ENCODE peak calls at places on chromosome 12, in seven cellular contexts. One of them, this sample, is unnamed.

GRCh38 chr12:13000616-13000934 is 510 bp upstream of the HEBP1 start:
- DNase-seq in mucosa of descending colon: no peak
- DNase-seq in pancreas: peak
- DNase-seq in prostate gland: no peak
- DNase-seq in choroid plexus epithelial cell: no peak
- DNase-seq in AG09309: no peak
- DNase-seq in GM12878: no peak
- DNase-seq in this sample: peak

GRCh38 chr12:726281-727140 is 25.9 kb upstream of the WNK1 start:
- DNase-seq in mucosa of descending colon: no peak
- DNase-seq in pancreas: no peak
- DNase-seq in prostate gland: no peak
- DNase-seq in choroid plexus epithelial cell: peak
- DNase-seq in AG09309: no peak
- DNase-seq in GM12878: no peak
- DNase-seq in this sample: no peak

GRCh38 chr12:24853588-24853987 is 95.3 kb downstream of the BCAT1 start:
- DNase-seq in mucosa of descending colon: no peak
- DNase-seq in pancreas: no peak
- DNase-seq in prostate gland: no peak
- DNase-seq in choroid plexus epithelial cell: peak
- DNase-seq in AG09309: no peak
- DNase-seq in GM12878: no peak
- DNase-seq in this sample: no peak

GRCh38 chr12:47349770-47350408 is 270.1 kb upstream of the AMIGO2 start:
- DNase-seq in mucosa of descending colon: no peak
- DNase-seq in pancreas: no peak
- DNase-seq in prostate gland: no peak
- DNase-seq in choroid plexus epithelial cell: peak
- DNase-seq in AG09309: no peak
- DNase-seq in GM12878: no peak
- DNase-seq in this sample: no peak

GRCh38 chr12:40502322-40502721 is 189.9 kb upstream of the CNTN1 start:
- DNase-seq in mucosa of descending colon: no peak
- DNase-seq in pancreas: no peak
- DNase-seq in prostate gland: no peak
- DNase-seq in choroid plexus epithelial cell: no peak
- DNase-seq in AG09309: no peak
- DNase-seq in GM12878: no peak
- DNase-seq in this sample: no peak

GRCh38 chr12:105920161-105920684 is 218.5 kb downstream of the NUAK1 start:
- DNase-seq in mucosa of descending colon: no peak
- DNase-seq in pancreas: no peak
- DNase-seq in prostate gland: peak
- DNase-seq in choroid plexus epithelial cell: no peak
- DNase-seq in AG09309: no peak
- DNase-seq in GM12878: no peak
- DNase-seq in this sample: no peak

GRCh38 chr12:30457621-30458289 is 237.9 kb downstream of the IPO8 start:
- DNase-seq in mucosa of descending colon: no peak
- DNase-seq in pancreas: no peak
- DNase-seq in prostate gland: no peak
- DNase-seq in choroid plexus epithelial cell: peak
- DNase-seq in AG09309: peak
- DNase-seq in GM12878: no peak
- DNase-seq in this sample: no peak

GRCh38 chr12:34399631-34400422 is 377.5 kb downstream of the ALG10 start:
- DNase-seq in mucosa of descending colon: peak
- DNase-seq in pancreas: no peak
- DNase-seq in prostate gland: peak
- DNase-seq in choroid plexus epithelial cell: no peak
- DNase-seq in AG09309: no peak
- DNase-seq in GM12878: no peak
- DNase-seq in this sample: peak

GRCh38 chr12:48350249-48351021 is at the start of gene ZNF641:
- DNase-seq in mucosa of descending colon: peak
- DNase-seq in pancreas: peak
- DNase-seq in prostate gland: peak
- DNase-seq in choroid plexus epithelial cell: peak
- DNase-seq in AG09309: no peak
- DNase-seq in GM12878: no peak
- DNase-seq in this sample: peak

GRCh38 chr12:12986775-12987332 is 13.2 kb downstream of the HEBP1 start:
- DNase-seq in mucosa of descending colon: no peak
- DNase-seq in pancreas: no peak
- DNase-seq in prostate gland: no peak
- DNase-seq in choroid plexus epithelial cell: no peak
- DNase-seq in AG09309: no peak
- DNase-seq in GM12878: no peak
- DNase-seq in this sample: no peak

GRCh38 chr12:50050410-50051280 is 6.8 kb upstream of the ASIC1 start:
- DNase-seq in mucosa of descending colon: peak
- DNase-seq in pancreas: peak
- DNase-seq in prostate gland: no peak
- DNase-seq in choroid plexus epithelial cell: peak
- DNase-seq in AG09309: no peak
- DNase-seq in GM12878: no peak
- DNase-seq in this sample: peak

GRCh38 chr12:50047693-50048250 is 9.6 kb upstream of the ASIC1 start:
- DNase-seq in mucosa of descending colon: no peak
- DNase-seq in pancreas: no peak
- DNase-seq in prostate gland: no peak
- DNase-seq in choroid plexus epithelial cell: no peak
- DNase-seq in AG09309: no peak
- DNase-seq in GM12878: no peak
- DNase-seq in this sample: no peak

GRCh38 chr12:50049254-50050118 is 7.9 kb upstream of the ASIC1 start:
- DNase-seq in mucosa of descending colon: no peak
- DNase-seq in pancreas: no peak
- DNase-seq in prostate gland: no peak
- DNase-seq in choroid plexus epithelial cell: no peak
- DNase-seq in AG09309: no peak
- DNase-seq in GM12878: no peak
- DNase-seq in this sample: no peak

GRCh38 chr12:50052544-50052943 is 4.9 kb upstream of the ASIC1 start:
- DNase-seq in mucosa of descending colon: no peak
- DNase-seq in pancreas: no peak
- DNase-seq in prostate gland: no peak
- DNase-seq in choroid plexus epithelial cell: no peak
- DNase-seq in AG09309: no peak
- DNase-seq in GM12878: no peak
- DNase-seq in this sample: no peak

GRCh38 chr12:50050119-50050385 is 7.3 kb upstream of the ASIC1 start:
- DNase-seq in mucosa of descending colon: no peak
- DNase-seq in pancreas: no peak
- DNase-seq in prostate gland: no peak
- DNase-seq in choroid plexus epithelial cell: no peak
- DNase-seq in AG09309: no peak
- DNase-seq in GM12878: no peak
- DNase-seq in this sample: no peak
- H3K4me3 ChIP-seq in mucosa of descending colon: no peak
- H3K4me3 ChIP-seq in pancreas: no peak
- H3K4me3 ChIP-seq in prostate gland: no peak
- H3K4me3 ChIP-seq in choroid plexus epithelial cell: no peak
- H3K4me3 ChIP-seq in AG09309: no peak
- H3K4me3 ChIP-seq in GM12878: no peak
- H3K4me3 ChIP-seq in this sample: no peak

GRCh38 chr12:110247340-110248095 is 33.5 kb upstream of the ATP2A2 start:
- DNase-seq in mucosa of descending colon: peak
- DNase-seq in pancreas: peak
- DNase-seq in prostate gland: peak
- DNase-seq in choroid plexus epithelial cell: peak
- DNase-seq in AG09309: no peak
- DNase-seq in GM12878: no peak
- DNase-seq in this sample: peak

GRCh38 chr12:110249105-110249504 is 31.9 kb upstream of the ATP2A2 start:
- DNase-seq in mucosa of descending colon: no peak
- DNase-seq in pancreas: no peak
- DNase-seq in prostate gland: no peak
- DNase-seq in choroid plexus epithelial cell: no peak
- DNase-seq in AG09309: no peak
- DNase-seq in GM12878: no peak
- DNase-seq in this sample: no peak

GRCh38 chr12:110248096-110248447 is 33.0 kb upstream of the ATP2A2 start:
- DNase-seq in mucosa of descending colon: peak
- DNase-seq in pancreas: peak
- DNase-seq in prostate gland: no peak
- DNase-seq in choroid plexus epithelial cell: no peak
- DNase-seq in AG09309: no peak
- DNase-seq in GM12878: no peak
- DNase-seq in this sample: peak

GRCh38 chr12:110251381-110251780 is 29.7 kb upstream of the ATP2A2 start:
- DNase-seq in mucosa of descending colon: no peak
- DNase-seq in pancreas: no peak
- DNase-seq in prostate gland: no peak
- DNase-seq in choroid plexus epithelial cell: no peak
- DNase-seq in AG09309: no peak
- DNase-seq in GM12878: no peak
- DNase-seq in this sample: no peak

DNA sequence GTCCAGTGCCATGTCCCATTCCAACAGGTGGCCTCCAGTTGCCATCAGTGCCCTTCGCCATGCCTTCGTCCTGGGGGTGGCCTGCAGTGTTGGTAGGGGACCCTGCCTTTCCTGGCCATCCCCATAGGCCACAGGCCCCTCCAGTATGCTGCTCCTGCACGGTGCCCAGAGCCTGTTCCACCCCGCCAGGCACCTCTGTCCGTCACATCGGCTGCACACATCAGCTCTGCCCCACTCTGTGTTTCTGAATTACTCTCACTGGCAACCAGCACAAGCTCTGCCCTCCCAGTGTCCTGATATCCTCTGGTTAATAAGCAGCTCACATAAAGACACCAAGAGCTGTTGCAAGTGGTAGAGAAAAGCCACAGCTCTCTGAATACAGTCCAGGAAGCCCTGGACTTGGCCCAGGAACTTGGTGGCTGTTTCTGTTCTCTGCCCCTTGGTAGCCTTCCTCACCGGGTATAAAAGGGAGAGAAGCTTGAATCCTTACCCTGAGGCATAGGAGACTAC is 31.3 kb upstream of the ATP2A2 start:
- DNase-seq in mucosa of descending colon: peak
- DNase-seq in pancreas: no peak
- DNase-seq in prostate gland: peak
- DNase-seq in choroid plexus epithelial cell: no peak
- DNase-seq in AG09309: no peak
- DNase-seq in GM12878: peak
- DNase-seq in this sample: peak
- H3K4me3 ChIP-seq in mucosa of descending colon: no peak
- H3K4me3 ChIP-seq in pancreas: no peak
- H3K4me3 ChIP-seq in prostate gland: no peak
- H3K4me3 ChIP-seq in choroid plexus epithelial cell: no peak
- H3K4me3 ChIP-seq in AG09309: no peak
- H3K4me3 ChIP-seq in GM12878: no peak
- H3K4me3 ChIP-seq in this sample: no peak

DNA sequence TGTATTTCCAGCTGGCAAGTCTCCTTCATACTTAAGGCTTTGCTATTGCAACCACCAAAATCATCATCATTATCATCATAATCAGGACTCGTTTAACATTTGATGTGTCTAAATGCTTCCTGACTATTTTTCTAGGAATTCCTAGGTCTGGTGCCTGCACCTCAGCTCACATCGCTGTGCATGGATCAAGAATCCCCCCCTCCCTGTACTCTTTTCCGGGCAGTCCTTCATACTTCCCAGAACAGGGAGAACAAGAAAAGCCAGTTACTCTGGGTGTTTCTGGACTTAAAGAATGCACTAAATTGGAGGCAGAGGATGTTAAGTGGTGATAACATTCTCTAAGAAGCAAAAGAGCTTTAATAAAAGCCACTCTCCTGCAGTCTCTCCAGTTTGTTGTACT is 9.4 kb downstream of the ERP27 start:
- DNase-seq in mucosa of descending colon: no peak
- DNase-seq in pancreas: peak
- DNase-seq in prostate gland: peak
- DNase-seq in choroid plexus epithelial cell: no peak
- DNase-seq in AG09309: no peak
- DNase-seq in GM12878: no peak
- DNase-seq in this sample: peak
- H3K4me3 ChIP-seq in mucosa of descending colon: no peak
- H3K4me3 ChIP-seq in pancreas: no peak
- H3K4me3 ChIP-seq in prostate gland: no peak
- H3K4me3 ChIP-seq in choroid plexus epithelial cell: peak
- H3K4me3 ChIP-seq in AG09309: no peak
- H3K4me3 ChIP-seq in GM12878: no peak
- H3K4me3 ChIP-seq in this sample: no peak

GRCh38 chr12:121626087-121626852 is at the start of gene ORAI1:
- DNase-seq in mucosa of descending colon: peak
- DNase-seq in pancreas: peak
- DNase-seq in prostate gland: peak
- DNase-seq in choroid plexus epithelial cell: peak
- DNase-seq in AG09309: no peak
- DNase-seq in GM12878: peak
- DNase-seq in this sample: peak
- H3K4me3 ChIP-seq in mucosa of descending colon: peak
- H3K4me3 ChIP-seq in pancreas: peak
- H3K4me3 ChIP-seq in prostate gland: peak
- H3K4me3 ChIP-seq in choroid plexus epithelial cell: peak
- H3K4me3 ChIP-seq in AG09309: peak
- H3K4me3 ChIP-seq in GM12878: peak
- H3K4me3 ChIP-seq in this sample: peak

GRCh38 chr12:20722142-20722541 is 27.0 kb downstream of the SLCO1C1 start:
- DNase-seq in mucosa of descending colon: no peak
- DNase-seq in pancreas: no peak
- DNase-seq in prostate gland: no peak
- DNase-seq in choroid plexus epithelial cell: no peak
- DNase-seq in AG09309: no peak
- DNase-seq in GM12878: no peak
- DNase-seq in this sample: no peak
- H3K4me3 ChIP-seq in mucosa of descending colon: no peak
- H3K4me3 ChIP-seq in pancreas: no peak
- H3K4me3 ChIP-seq in prostate gland: no peak
- H3K4me3 ChIP-seq in choroid plexus epithelial cell: no peak
- H3K4me3 ChIP-seq in AG09309: no peak
- H3K4me3 ChIP-seq in GM12878: no peak
- H3K4me3 ChIP-seq in this sample: no peak

DNA sequence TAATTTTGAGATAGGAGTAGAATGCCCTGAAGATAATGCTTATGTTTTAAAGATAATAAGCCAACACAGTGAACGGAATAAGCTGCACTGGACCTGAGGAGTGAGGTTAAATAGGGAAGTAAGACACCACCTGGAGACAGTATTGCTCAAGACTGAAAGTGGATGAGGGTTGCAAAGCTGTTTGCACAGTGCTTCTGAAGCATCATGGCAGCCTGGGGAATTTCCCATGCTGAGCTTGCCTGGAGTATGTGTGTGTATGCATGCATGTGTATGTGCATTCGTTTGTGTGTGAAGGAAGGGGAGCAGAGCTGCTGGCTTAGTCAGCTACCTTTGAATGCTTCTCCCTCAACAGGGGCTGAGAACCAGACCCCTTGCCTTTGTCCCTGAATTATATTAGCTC is 35.8 kb downstream of the BHLHE41 start:
- DNase-seq in mucosa of descending colon: no peak
- DNase-seq in pancreas: no peak
- DNase-seq in prostate gland: no peak
- DNase-seq in choroid plexus epithelial cell: peak
- DNase-seq in AG09309: no peak
- DNase-seq in GM12878: peak
- DNase-seq in this sample: no peak
- H3K4me3 ChIP-seq in mucosa of descending colon: no peak
- H3K4me3 ChIP-seq in pancreas: no peak
- H3K4me3 ChIP-seq in prostate gland: no peak
- H3K4me3 ChIP-seq in choroid plexus epithelial cell: no peak
- H3K4me3 ChIP-seq in AG09309: no peak
- H3K4me3 ChIP-seq in GM12878: no peak
- H3K4me3 ChIP-seq in this sample: no peak